ENCODE peak calls at places on chromosomes 2 and 18, in seven cellular contexts. One of them, this sample, is unnamed.

GRCh38 chr18:79510046-79510685 is 114.4 kb downstream of the NFATC1 start:
- DNase-seq in dorsolateral prefrontal cortex: peak
- DNase-seq in M059J: no peak
- DNase-seq in A549: no peak
- DNase-seq in stomach: no peak
- DNase-seq in endothelial cell: no peak
- DNase-seq in mucosa of descending colon: no peak
- DNase-seq in this sample: no peak

GRCh38 chr2:187477041-187477440 is 29.0 kb upstream of the CALCRL start:
- DNase-seq in dorsolateral prefrontal cortex: no peak
- DNase-seq in M059J: no peak
- DNase-seq in A549: no peak
- DNase-seq in stomach: no peak
- DNase-seq in endothelial cell: no peak
- DNase-seq in mucosa of descending colon: no peak
- DNase-seq in this sample: no peak

GRCh38 chr18:23740105-23740830 is 51.0 kb downstream of the LAMA3 start:
- DNase-seq in dorsolateral prefrontal cortex: no peak
- DNase-seq in M059J: peak
- DNase-seq in A549: no peak
- DNase-seq in stomach: no peak
- DNase-seq in endothelial cell: no peak
- DNase-seq in mucosa of descending colon: no peak
- DNase-seq in this sample: no peak

GRCh38 chr2:181083140-181083539 is 102.7 kb downstream of the UBE2E3 start:
- DNase-seq in dorsolateral prefrontal cortex: no peak
- DNase-seq in M059J: no peak
- DNase-seq in A549: no peak
- DNase-seq in stomach: no peak
- DNase-seq in endothelial cell: no peak
- DNase-seq in mucosa of descending colon: no peak
- DNase-seq in this sample: no peak

GRCh38 chr2:119234021-119235019 is 10.7 kb downstream of the STEAP3 start:
- DNase-seq in dorsolateral prefrontal cortex: no peak
- DNase-seq in M059J: no peak
- DNase-seq in A549: no peak
- DNase-seq in stomach: no peak
- DNase-seq in endothelial cell: peak
- DNase-seq in mucosa of descending colon: no peak
- DNase-seq in this sample: no peak

GRCh38 chr2:240250985-240251847 is 110.8 kb upstream of the OTOS start:
- DNase-seq in dorsolateral prefrontal cortex: peak
- DNase-seq in M059J: peak
- DNase-seq in A549: peak
- DNase-seq in stomach: peak
- DNase-seq in endothelial cell: no peak
- DNase-seq in mucosa of descending colon: peak
- DNase-seq in this sample: peak

GRCh38 chr18:67600181-67600631 is 83.7 kb upstream of the DSEL start:
- DNase-seq in dorsolateral prefrontal cortex: no peak
- DNase-seq in M059J: peak
- DNase-seq in A549: no peak
- DNase-seq in stomach: no peak
- DNase-seq in endothelial cell: no peak
- DNase-seq in mucosa of descending colon: no peak
- DNase-seq in this sample: no peak

GRCh38 chr18:46174317-46175039 is 70.3 kb downstream of the HAUS1 start:
- DNase-seq in dorsolateral prefrontal cortex: peak
- DNase-seq in M059J: peak
- DNase-seq in A549: no peak
- DNase-seq in stomach: peak
- DNase-seq in endothelial cell: peak
- DNase-seq in mucosa of descending colon: peak
- DNase-seq in this sample: no peak

This sample was measured in AG09309.